ENCODE peak calls at places on chromosomes 4 and X, in six cellular contexts. N is glutamatergic neuron; T is activated T-helper 1 cell treated with anti-CD3 and anti-CD28 coated beads, Interleukin-2, amount 50 U/mL, for 16 hours; R is GM23248; U is heart right ventricle; S is iris pigment epithelial cell. M is an unnamed sample.

GRCh38 chr4:123481034-123481433 is 84.4 kb downstream of the SPRY1 start:
- DNase-seq in N (no peak), U (no peak), T (no peak), S (peak; percentile 81), R (peak; percentile 85), M (no peak)

GRCh38 chr4:90318208-90318607 is 191.0 kb downstream of the CCSER1 start:
- DNase-seq in T (no peak), S (peak; percentile 93), N (no peak), U (no peak), R (peak; percentile 84), M (no peak)

GRCh38 chr4:188023682-188024081 is 28.1 kb downstream of the ZFP42 start:
- DNase-seq in S (no peak), T (no peak), N (no peak), R (no peak), U (no peak), M (no peak)

GRCh38 chr4:1208970-1209704 is 36.8 kb upstream of the SPON2 start:
- DNase-seq in T (no peak), S (peak; percentile 61), N (no peak), U (peak; percentile 24), R (no peak), M (no peak)

GRCh38 chrX:119880552-119881437 is 9.2 kb downstream of the NDUFA1 start:
- DNase-seq in U (no peak), R (peak; percentile 73), N (peak; percentile 18), S (peak; percentile 63), T (no peak), M (no peak)

GRCh38 chr4:186770446-186771175 is 47.0 kb upstream of the FAT1 start:
- DNase-seq in R (peak; percentile 81), S (peak; percentile 92), N (no peak), T (no peak), U (no peak), M (no peak)

GRCh38 chrX:74535211-74535621 is 79.2 kb downstream of the RLIM start:
- DNase-seq in T (no peak), N (no peak), U (no peak), S (peak; percentile 66), R (peak; percentile 65), M (no peak)

GRCh38 chr4:71261633-71262121 is 77.1 kb upstream of the SLC4A4 start:
- DNase-seq in S (no peak), R (no peak), U (no peak), N (no peak), T (no peak), M (no peak)

GRCh38 chrX:153723351-153724251 is 586 bp downstream of the BCAP31 start:
- DNase-seq in T (peak; percentile 36), S (peak; percentile 47), R (peak; percentile 66), N (peak; percentile 53), U (peak; percentile 36), M (peak; percentile 55)

GRCh38 chrX:45783002-45783401 is 582.3 kb upstream of the DIPK2B start:
- DNase-seq in S (no peak), U (no peak), R (no peak), T (no peak), N (no peak), M (no peak)

GRCh38 chr4:128288689-128289106 is 1.1 kb upstream of the PGRMC2 start:
- DNase-seq in S (peak; percentile 54), R (no peak), U (no peak), N (no peak), T (no peak), M (no peak)

GRCh38 chr4:146776691-146777090 is 138.0 kb downstream of the POU4F2 start:
- DNase-seq in N (no peak), R (no peak), U (no peak), S (no peak), T (no peak), M (no peak)

GRCh38 chr4:136900706-136901105 is 631.6 kb downstream of the PCDH18 start:
- DNase-seq in N (no peak), S (no peak), U (no peak), T (no peak), R (no peak), M (no peak)

GRCh38 chr4:3219761-3220481 is 29.0 kb upstream of the MSANTD1 start:
- DNase-seq in S (no peak), U (no peak), T (no peak), R (no peak), N (no peak), M (no peak)

GRCh38 chr4:24690436-24690835 is 104.9 kb upstream of the SOD3 start:
- DNase-seq in S (peak; percentile 12), T (no peak), N (no peak), U (no peak), R (peak; percentile 60), M (no peak)

GRCh38 chr4:1011022-1011694 is at the start of gene FGFRL1:
- DNase-seq in S (peak; percentile 90), R (peak; percentile 96), T (peak; percentile 86), U (peak; percentile 95), N (peak; percentile 75), M (peak; percentile 80)

GRCh38 chr4:176222149-176222548 is 26.8 kb upstream of the SPATA4 start:
- DNase-seq in U (no peak), N (no peak), S (no peak), T (no peak), R (no peak), M (no peak)

GRCh38 chr4:98572697-98573096 is 85.7 kb downstream of the TSPAN5 start:
- DNase-seq in N (no peak), R (no peak), S (no peak), T (no peak), U (no peak), M (no peak)

GRCh38 chr4:89000844-89001360 is 56.1 kb downstream of the FAM13A start:
- DNase-seq in T (no peak), S (peak; percentile 79), U (no peak), N (no peak), R (peak; percentile 37), M (no peak)

GRCh38 chrX:151167791-151168345 is 8.5 kb upstream of the GPR50 start:
- DNase-seq in T (no peak), R (no peak), N (no peak), S (no peak), U (no peak), M (no peak)

GRCh38 chr4:119543794-119544193 is 84.8 kb downstream of the PDE5A start:
- DNase-seq in T (no peak), U (no peak), S (peak; percentile 56), R (no peak), N (no peak), M (no peak)

GRCh38 chrX:87067795-87068194 is 449.8 kb upstream of the KLHL4 start:
- DNase-seq in U (no peak), S (no peak), T (no peak), R (no peak), N (no peak), M (no peak)

GRCh38 chr4:128913228-128913627 is 103.7 kb downstream of the JADE1 start:
- DNase-seq in T (no peak), R (no peak), N (no peak), S (no peak), U (no peak), M (no peak)

GRCh38 chrX:38891641-38892413 is 90.6 kb downstream of the MID1IP1 start:
- DNase-seq in N (no peak), U (no peak), R (peak; percentile 29), T (no peak), S (no peak), M (no peak)

GRCh38 chr4:30717208-30718020 is 2.8 kb upstream of the PCDH7 start:
- DNase-seq in R (peak; percentile 70), U (peak; percentile 36), T (no peak), S (peak; percentile 78), N (peak; percentile 50), M (no peak)

GRCh38 chr4:158134257-158134656 is 38.6 kb downstream of the GASK1B start:
- DNase-seq in S (no peak), T (no peak), N (no peak), R (no peak), U (no peak), M (no peak)

M was measured in stimulated activated CD4-positive, alpha-beta T cell treated with anti-CD3 and anti-CD28 coated beads, Interleukin-12 subunit alpha, Interleukin-12 subunit beta, amount 100 ng/mL, for 24 hours.